ENCODE peak calls at places on chromosomes 12 and 14, in ten cellular contexts. P is kidney glomerular epithelial cell; L is CD8-positive, alpha-beta memory T cell; X is RKO; J is body of pancreas; M is AG08395; R is glomerular endothelial cell; B is OCI-M1; Z is AG04449; F is GDM1. V is an unnamed sample.

GRCh38 chr14:22614240-22614799 is 16.2 kb downstream of the ABHD4 start:
- DNase-seq in B (no peak), Z (peak), F (no peak), X (peak), J (peak), M (peak), L (no peak), P (peak), R (peak), V (peak)

GRCh38 chr14:41016213-41016612 is 590.5 kb upstream of the LRFN5 start:
- DNase-seq in J (no peak), M (no peak), L (no peak), X (no peak), R (no peak), B (no peak), P (no peak), F (no peak), Z (no peak), V (no peak)

GRCh38 chr14:70780396-70781075 is 28.8 kb downstream of the MAP3K9 start:
- DNase-seq in J (peak), R (no peak), Z (no peak), F (no peak), X (no peak), B (peak), P (no peak), L (no peak), M (no peak), V (no peak)

GRCh38 chr14:68948686-68949085 is 30.4 kb downstream of the ACTN1 start:
- DNase-seq in J (no peak), B (no peak), X (no peak), L (no peak), Z (no peak), F (no peak), R (no peak), P (no peak), M (no peak), V (peak)

GRCh38 chr14:32013083-32013482 is 64.0 kb upstream of the ARHGAP5 start:
- DNase-seq in F (no peak), J (no peak), P (no peak), R (no peak), Z (no peak), M (no peak), B (peak), X (peak), L (no peak), V (no peak)

GRCh38 chr14:80926706-80927384 is 14.7 kb downstream of the CEP128 start:
- DNase-seq in B (no peak), J (no peak), Z (peak), F (no peak), P (no peak), R (no peak), M (peak), X (peak), L (no peak), V (peak)

GRCh38 chr12:111656016-111656415 is 29.7 kb downstream of the BRAP start:
- DNase-seq in J (no peak), B (no peak), R (no peak), M (no peak), F (no peak), L (no peak), Z (no peak), X (no peak), P (no peak), V (no peak)

GRCh38 chr12:108881953-108882352 is 2.1 kb downstream of the DAO start:
- DNase-seq in M (no peak), J (no peak), X (no peak), B (no peak), P (no peak), F (no peak), R (no peak), L (no peak), Z (no peak), V (no peak)

GRCh38 chr12:102676812-102677211 is 196.4 kb upstream of the IGF1 start:
- DNase-seq in Z (no peak), R (no peak), P (no peak), B (no peak), L (no peak), X (no peak), F (no peak), M (no peak), J (no peak), V (no peak)

GRCh38 chr12:22529281-22530060 is 14.9 kb downstream of the C2CD5 start:
- DNase-seq in F (peak), R (no peak), J (no peak), X (peak), B (peak), Z (no peak), L (no peak), M (no peak), P (no peak), V (peak)

GRCh38 chr14:101557321-101557695 is 4.0 kb upstream of the DIO3 start:
- DNase-seq in J (no peak), L (no peak), X (no peak), Z (no peak), B (no peak), P (no peak), F (no peak), M (no peak), R (no peak), V (no peak)

GRCh38 chr12:74985986-74986319 is 223.7 kb downstream of the KCNC2 start:
- DNase-seq in Z (no peak), L (no peak), X (no peak), R (no peak), M (no peak), B (no peak), P (no peak), F (no peak), J (no peak), V (no peak)

GRCh38 chr12:85280138-85280983 is at the start of gene ALX1:
- DNase-seq in F (no peak), B (peak), Z (no peak), L (no peak), P (no peak), J (no peak), R (no peak), M (peak), X (no peak), V (peak)

GRCh38 chr12:88816201-88816600 is 235.9 kb upstream of the KITLG start:
- DNase-seq in X (no peak), J (no peak), B (peak), R (no peak), M (no peak), F (peak), L (no peak), Z (no peak), P (no peak), V (no peak)

GRCh38 chr12:26010293-26010821 is 51.9 kb downstream of the RASSF8 start:
- DNase-seq in R (no peak), X (no peak), Z (no peak), L (no peak), F (no peak), M (no peak), B (no peak), P (no peak), J (no peak), V (no peak)

GRCh38 chr12:96431067-96431466 is 30.8 kb upstream of the CDK17 start:
- DNase-seq in R (no peak), X (no peak), P (no peak), Z (no peak), J (no peak), L (no peak), B (no peak), M (no peak), F (no peak), V (no peak)

GRCh38 chr12:57276935-57277563 is 26.1 kb upstream of the STAC3 start:
- DNase-seq in Z (no peak), F (no peak), B (peak), J (peak), R (no peak), X (peak), M (peak), P (no peak), L (no peak), V (peak)

GRCh38 chr14:69685716-69686115 is 74.3 kb downstream of the SUSD6 start:
- DNase-seq in J (peak), X (no peak), B (no peak), R (no peak), M (peak), L (no peak), P (no peak), F (no peak), Z (no peak), V (no peak)

GRCh38 chr12:102052192-102053061 is 9.4 kb downstream of the WASHC3 start:
- DNase-seq in L (no peak), J (no peak), M (no peak), R (no peak), Z (no peak), P (no peak), X (no peak), F (no peak), B (no peak), V (no peak)

GRCh38 chr12:11711675-11712327 is 62.3 kb downstream of the ETV6 start:
- DNase-seq in Z (no peak), L (no peak), X (no peak), P (no peak), J (no peak), M (peak), F (no peak), R (no peak), B (no peak), V (no peak)

GRCh38 chr14:79016828-79017505 is 846.8 kb downstream of the NRXN3 start:
- DNase-seq in F (no peak), P (peak), M (no peak), B (no peak), R (no peak), Z (peak), J (no peak), L (no peak), X (no peak), V (peak)

GRCh38 chr12:88235183-88235833 is 93.2 kb downstream of the TMTC3 start:
- DNase-seq in B (no peak), P (no peak), J (no peak), M (no peak), Z (no peak), X (no peak), R (no peak), L (no peak), F (no peak), V (no peak)

GRCh38 chr12:92444763-92445162 is 258.0 kb upstream of the PLEKHG7 start:
- DNase-seq in B (no peak), X (no peak), M (no peak), P (no peak), Z (no peak), F (no peak), L (no peak), J (peak), R (no peak), V (no peak)

GRCh38 chr12:25014961-25015360 is 66.1 kb upstream of the BCAT1 start:
- DNase-seq in J (no peak), R (no peak), Z (no peak), L (no peak), P (no peak), B (no peak), X (no peak), M (no peak), F (no peak), V (no peak)

GRCh38 chr12:103093499-103094106 is 136.1 kb downstream of the ASCL1 start:
- DNase-seq in X (no peak), L (no peak), Z (no peak), R (no peak), P (no peak), B (no peak), J (no peak), M (no peak), F (no peak), V (no peak)

GRCh38 chr12:26691234-26691970 is 141.6 kb downstream of the ITPR2 start:
- DNase-seq in Z (peak), L (no peak), J (no peak), F (no peak), X (peak), B (peak), R (no peak), M (peak), P (peak), V (peak)

V was measured in mesenchymal stem cell.